ENCODE peak calls at places on chromosomes 13 and 19, in eight cellular contexts. One of them, this sample, is unnamed.

GRCh38 chr13:61276401-61276800 is 139.2 kb downstream of the PCDH20 start:
- DNase-seq in GM10248: no peak
- DNase-seq in glutamatergic neuron: no peak
- DNase-seq in stimulated activated CD8-positive, alpha-beta memory T cell treated with anti-CD3 and anti-CD28 coated beads, Interleukin-2, amount 100 ng/mL, for 1 hour: no peak
- DNase-seq in omental fat pad: no peak
- DNase-seq in stimulated activated effector memory CD8-positive, alpha-beta T cell treated with anti-CD3 and anti-CD28 coated beads, Interleukin-12 subunit alpha, Interleukin-12 subunit beta, amount 100 ng/mL, for 72 hours: no peak
- DNase-seq in Caki2: peak; percentile 61
- DNase-seq in ELR: no peak
- DNase-seq in this sample: no peak

GRCh38 chr13:98133949-98134348 is 8.9 kb upstream of the FARP1 start:
- DNase-seq in GM10248: peak; percentile 53
- DNase-seq in omental fat pad: no peak
- DNase-seq in ELR: no peak
- DNase-seq in stimulated activated CD8-positive, alpha-beta memory T cell treated with anti-CD3 and anti-CD28 coated beads, Interleukin-2, amount 100 ng/mL, for 1 hour: no peak
- DNase-seq in Caki2: peak; percentile 71
- DNase-seq in glutamatergic neuron: no peak
- DNase-seq in stimulated activated effector memory CD8-positive, alpha-beta T cell treated with anti-CD3 and anti-CD28 coated beads, Interleukin-12 subunit alpha, Interleukin-12 subunit beta, amount 100 ng/mL, for 72 hours: no peak
- DNase-seq in this sample: no peak

GRCh38 chr19:30365121-30365800 is 6.9 kb upstream of the ZNF536 start:
- DNase-seq in omental fat pad: no peak
- DNase-seq in ELR: no peak
- DNase-seq in stimulated activated CD8-positive, alpha-beta memory T cell treated with anti-CD3 and anti-CD28 coated beads, Interleukin-2, amount 100 ng/mL, for 1 hour: no peak
- DNase-seq in GM10248: no peak
- DNase-seq in Caki2: no peak
- DNase-seq in stimulated activated effector memory CD8-positive, alpha-beta T cell treated with anti-CD3 and anti-CD28 coated beads, Interleukin-12 subunit alpha, Interleukin-12 subunit beta, amount 100 ng/mL, for 72 hours: no peak
- DNase-seq in glutamatergic neuron: no peak
- DNase-seq in this sample: no peak

GRCh38 chr19:916645-917322 is 349 bp upstream of the KISS1R start:
- DNase-seq in ELR: no peak
- DNase-seq in GM10248: no peak
- DNase-seq in stimulated activated effector memory CD8-positive, alpha-beta T cell treated with anti-CD3 and anti-CD28 coated beads, Interleukin-12 subunit alpha, Interleukin-12 subunit beta, amount 100 ng/mL, for 72 hours: no peak
- DNase-seq in stimulated activated CD8-positive, alpha-beta memory T cell treated with anti-CD3 and anti-CD28 coated beads, Interleukin-2, amount 100 ng/mL, for 1 hour: no peak
- DNase-seq in glutamatergic neuron: no peak
- DNase-seq in Caki2: no peak
- DNase-seq in omental fat pad: no peak
- DNase-seq in this sample: no peak

GRCh38 chr19:7395360-7395781 is 46.6 kb downstream of the ARHGEF18 start:
- DNase-seq in ELR: peak; percentile 21
- DNase-seq in glutamatergic neuron: peak; percentile 30
- DNase-seq in GM10248: peak; percentile 24
- DNase-seq in Caki2: peak; percentile 2
- DNase-seq in stimulated activated CD8-positive, alpha-beta memory T cell treated with anti-CD3 and anti-CD28 coated beads, Interleukin-2, amount 100 ng/mL, for 1 hour: no peak
- DNase-seq in omental fat pad: no peak
- DNase-seq in stimulated activated effector memory CD8-positive, alpha-beta T cell treated with anti-CD3 and anti-CD28 coated beads, Interleukin-12 subunit alpha, Interleukin-12 subunit beta, amount 100 ng/mL, for 72 hours: no peak
- DNase-seq in this sample: no peak

GRCh38 chr13:40564342-40564997 is 102.0 kb downstream of the FOXO1 start:
- DNase-seq in GM10248: peak; percentile 46
- DNase-seq in stimulated activated CD8-positive, alpha-beta memory T cell treated with anti-CD3 and anti-CD28 coated beads, Interleukin-2, amount 100 ng/mL, for 1 hour: no peak
- DNase-seq in stimulated activated effector memory CD8-positive, alpha-beta T cell treated with anti-CD3 and anti-CD28 coated beads, Interleukin-12 subunit alpha, Interleukin-12 subunit beta, amount 100 ng/mL, for 72 hours: no peak
- DNase-seq in ELR: no peak
- DNase-seq in omental fat pad: no peak
- DNase-seq in glutamatergic neuron: no peak
- DNase-seq in Caki2: no peak
- DNase-seq in this sample: no peak

GRCh38 chr19:7196721-7197168 is 97.5 kb downstream of the INSR start:
- DNase-seq in Caki2: no peak
- DNase-seq in glutamatergic neuron: no peak
- DNase-seq in omental fat pad: peak; percentile 34
- DNase-seq in stimulated activated effector memory CD8-positive, alpha-beta T cell treated with anti-CD3 and anti-CD28 coated beads, Interleukin-12 subunit alpha, Interleukin-12 subunit beta, amount 100 ng/mL, for 72 hours: no peak
- DNase-seq in ELR: no peak
- DNase-seq in stimulated activated CD8-positive, alpha-beta memory T cell treated with anti-CD3 and anti-CD28 coated beads, Interleukin-2, amount 100 ng/mL, for 1 hour: no peak
- DNase-seq in GM10248: no peak
- DNase-seq in this sample: no peak

GRCh38 chr19:54431255-54431838 is 16.1 kb downstream of the TTYH1 start:
- DNase-seq in ELR: no peak
- DNase-seq in GM10248: no peak
- DNase-seq in omental fat pad: no peak
- DNase-seq in Caki2: peak; percentile 17
- DNase-seq in glutamatergic neuron: no peak
- DNase-seq in stimulated activated CD8-positive, alpha-beta memory T cell treated with anti-CD3 and anti-CD28 coated beads, Interleukin-2, amount 100 ng/mL, for 1 hour: no peak
- DNase-seq in stimulated activated effector memory CD8-positive, alpha-beta T cell treated with anti-CD3 and anti-CD28 coated beads, Interleukin-12 subunit alpha, Interleukin-12 subunit beta, amount 100 ng/mL, for 72 hours: no peak
- DNase-seq in this sample: no peak

GRCh38 chr19:31066385-31066784 is 282.9 kb downstream of the TSHZ3 start:
- DNase-seq in Caki2: peak; percentile 78
- DNase-seq in glutamatergic neuron: no peak
- DNase-seq in stimulated activated effector memory CD8-positive, alpha-beta T cell treated with anti-CD3 and anti-CD28 coated beads, Interleukin-12 subunit alpha, Interleukin-12 subunit beta, amount 100 ng/mL, for 72 hours: no peak
- DNase-seq in stimulated activated CD8-positive, alpha-beta memory T cell treated with anti-CD3 and anti-CD28 coated beads, Interleukin-2, amount 100 ng/mL, for 1 hour: no peak
- DNase-seq in GM10248: no peak
- DNase-seq in omental fat pad: no peak
- DNase-seq in ELR: peak; percentile 81
- DNase-seq in this sample: no peak

GRCh38 chr13:30021611-30022010 is 171.2 kb upstream of the UBL3 start:
- DNase-seq in omental fat pad: no peak
- DNase-seq in stimulated activated effector memory CD8-positive, alpha-beta T cell treated with anti-CD3 and anti-CD28 coated beads, Interleukin-12 subunit alpha, Interleukin-12 subunit beta, amount 100 ng/mL, for 72 hours: no peak
- DNase-seq in Caki2: no peak
- DNase-seq in GM10248: no peak
- DNase-seq in ELR: peak; percentile 67
- DNase-seq in stimulated activated CD8-positive, alpha-beta memory T cell treated with anti-CD3 and anti-CD28 coated beads, Interleukin-2, amount 100 ng/mL, for 1 hour: no peak
- DNase-seq in glutamatergic neuron: no peak
- DNase-seq in this sample: no peak

GRCh38 chr19:10544242-10544752 is 593 bp downstream of the ATG4D start:
- DNase-seq in GM10248: peak; percentile 43
- DNase-seq in stimulated activated CD8-positive, alpha-beta memory T cell treated with anti-CD3 and anti-CD28 coated beads, Interleukin-2, amount 100 ng/mL, for 1 hour: no peak
- DNase-seq in omental fat pad: no peak
- DNase-seq in glutamatergic neuron: no peak
- DNase-seq in ELR: peak; percentile 49
- DNase-seq in Caki2: no peak
- DNase-seq in stimulated activated effector memory CD8-positive, alpha-beta T cell treated with anti-CD3 and anti-CD28 coated beads, Interleukin-12 subunit alpha, Interleukin-12 subunit beta, amount 100 ng/mL, for 72 hours: no peak
- DNase-seq in this sample: no peak

GRCh38 chr19:10286803-10287737 is at the start of gene ICAM4:
- DNase-seq in stimulated activated effector memory CD8-positive, alpha-beta T cell treated with anti-CD3 and anti-CD28 coated beads, Interleukin-12 subunit alpha, Interleukin-12 subunit beta, amount 100 ng/mL, for 72 hours: no peak
- DNase-seq in ELR: peak; percentile 26
- DNase-seq in glutamatergic neuron: peak; percentile 33
- DNase-seq in stimulated activated CD8-positive, alpha-beta memory T cell treated with anti-CD3 and anti-CD28 coated beads, Interleukin-2, amount 100 ng/mL, for 1 hour: no peak
- DNase-seq in omental fat pad: no peak
- DNase-seq in GM10248: peak; percentile 59
- DNase-seq in Caki2: no peak
- DNase-seq in this sample: no peak

GRCh38 chr19:38164526-38164925 is 59.5 kb downstream of the DPF1 start:
- DNase-seq in ELR: no peak
- DNase-seq in omental fat pad: no peak
- DNase-seq in stimulated activated CD8-positive, alpha-beta memory T cell treated with anti-CD3 and anti-CD28 coated beads, Interleukin-2, amount 100 ng/mL, for 1 hour: no peak
- DNase-seq in stimulated activated effector memory CD8-positive, alpha-beta T cell treated with anti-CD3 and anti-CD28 coated beads, Interleukin-12 subunit alpha, Interleukin-12 subunit beta, amount 100 ng/mL, for 72 hours: no peak
- DNase-seq in Caki2: no peak
- DNase-seq in GM10248: no peak
- DNase-seq in glutamatergic neuron: no peak
- DNase-seq in this sample: no peak

GRCh38 chr19:6229216-6229913 is 50.4 kb downstream of the MLLT1 start:
- DNase-seq in glutamatergic neuron: no peak
- DNase-seq in omental fat pad: no peak
- DNase-seq in GM10248: no peak
- DNase-seq in stimulated activated effector memory CD8-positive, alpha-beta T cell treated with anti-CD3 and anti-CD28 coated beads, Interleukin-12 subunit alpha, Interleukin-12 subunit beta, amount 100 ng/mL, for 72 hours: no peak
- DNase-seq in Caki2: no peak
- DNase-seq in ELR: no peak
- DNase-seq in stimulated activated CD8-positive, alpha-beta memory T cell treated with anti-CD3 and anti-CD28 coated beads, Interleukin-2, amount 100 ng/mL, for 1 hour: no peak
- DNase-seq in this sample: no peak

GRCh38 chr13:28984326-28984725 is 164.2 kb downstream of the MTUS2 start:
- DNase-seq in ELR: no peak
- DNase-seq in stimulated activated CD8-positive, alpha-beta memory T cell treated with anti-CD3 and anti-CD28 coated beads, Interleukin-2, amount 100 ng/mL, for 1 hour: no peak
- DNase-seq in Caki2: no peak
- DNase-seq in glutamatergic neuron: no peak
- DNase-seq in stimulated activated effector memory CD8-positive, alpha-beta T cell treated with anti-CD3 and anti-CD28 coated beads, Interleukin-12 subunit alpha, Interleukin-12 subunit beta, amount 100 ng/mL, for 72 hours: no peak
- DNase-seq in omental fat pad: no peak
- DNase-seq in GM10248: no peak
- DNase-seq in this sample: no peak

This sample was measured in NK-92 treated with Interleukin-12 subunit alpha and Interleukin-12 subunit beta, amount 100 ng/mL, for 24 hours.